ENCODE peak calls at places on chromosome 17, in six cellular contexts. R is cardiac muscle cell, Y is MM.1S, C is heart right ventricle, H is thoracic aorta, G is tibial nerve. D is an unnamed sample. For H3K4me1, the result is how much of the 10 kb centered on the place peaks cover.

GRCh38 chr17:72134560-72135399 is 14.0 kb downstream of the SOX9 start:
- DNase-seq in R (no peak), Y (no peak), C (no peak), H (no peak), G (no peak), D (no peak)

GRCh38 chr17:17433260-17433659 is 43.5 kb upstream of the MED9 start:
- DNase-seq in R (no peak), Y (no peak), C (no peak), H (no peak), G (no peak), D (no peak)

GRCh38 chr17:27506348-27507218 is 50.3 kb downstream of the KSR1 start:
- DNase-seq in R (no peak), Y (no peak), C (no peak), H (no peak), G (no peak), D (no peak)

GRCh38 chr17:29649359-29649758 is 26.6 kb upstream of the CORO6 start:
- DNase-seq in R (no peak), Y (no peak), C (no peak), H (no peak), G (no peak), D (no peak)

GRCh38 chr17:49021768-49022103 is 24.6 kb downstream of the IGF2BP1 start:
- DNase-seq in R (no peak), Y (no peak), C (no peak), H (no peak), G (no peak), D (no peak)

GRCh38 chr17:66290097-66290722 is 12.2 kb upstream of the PRKCA start:
- DNase-seq in R (no peak), Y (no peak), C (no peak), H (no peak), G (no peak), D (no peak)

GRCh38 chr17:75271233-75271954 is 363 bp upstream of the MIF4GD start:
- DNase-seq in R (peak), Y (peak), C (peak), H (no peak), G (peak), D (peak)

GRCh38 chr17:16361874-16362273 is 8.6 kb upstream of the CENPV start:
- DNase-seq in R (no peak), Y (no peak), C (no peak), H (no peak), G (no peak), D (no peak)

GRCh38 chr17:66076546-66077190 is 115.3 kb downstream of the CEP112 start:
- DNase-seq in R (no peak), Y (peak), C (peak), H (no peak), G (no peak), D (no peak)

GRCh38 chr17:65553009-65553645 is 8.3 kb downstream of the AXIN2 start:
- DNase-seq in R (no peak), Y (no peak), C (no peak), H (no peak), G (no peak), D (no peak)

GRCh38 chr17:21210411-21211076 is 3.4 kb downstream of the TMEM11 start:
- DNase-seq in R (no peak), Y (no peak), C (no peak), H (no peak), G (no peak), D (no peak)

GRCh38 chr17:21213005-21213404 is 956 bp downstream of the TMEM11 start:
- DNase-seq in R (no peak), Y (no peak), C (no peak), H (no peak), G (no peak), D (no peak)

GRCh38 chr17:21213491-21214014 is 408 bp downstream of the TMEM11 start:
- DNase-seq in R (peak), Y (peak), C (peak), H (no peak), G (no peak), D (peak)

GRCh38 chr17:21214015-21214776 is at the start of gene TMEM11:
- DNase-seq in R (peak), Y (peak), C (peak), H (peak), G (peak), D (peak)

GRCh38 chr17:21211825-21212479 is 2.0 kb downstream of the TMEM11 start:
- DNase-seq in R (no peak), Y (no peak), C (no peak), H (no peak), G (no peak), D (no peak)
- H3K4me3 ChIP-seq in R (no peak), Y (peak), C (no peak), H (no peak), G (no peak), D (peak)

GRCh38 chr17:81039096-81039495 is 4.1 kb downstream of the BAIAP2 start:
- DNase-seq in R (no peak), Y (no peak), C (no peak), H (no peak), G (no peak), D (no peak)
- H3K27ac ChIP-seq in R (no peak), Y (no peak), C (no peak), H (no peak), G (no peak), D (no peak)

GRCh38 chr17:57465551-57465950 is 209.2 kb downstream of the MSI2 start:
- DNase-seq in R (no peak), Y (no peak), C (no peak), H (no peak), G (no peak), D (no peak)

GRCh38 chr17:57462007-57462579 is 205.8 kb downstream of the MSI2 start:
- DNase-seq in R (no peak), Y (no peak), C (no peak), H (no peak), G (no peak), D (no peak)

GRCh38 chr17:57461082-57461481 is 204.8 kb downstream of the MSI2 start:
- DNase-seq in R (no peak), Y (no peak), C (no peak), H (no peak), G (no peak), D (no peak)

GRCh38 chr17:57464191-57464864 is 208.0 kb downstream of the MSI2 start:
- DNase-seq in R (no peak), Y (no peak), C (peak), H (no peak), G (no peak), D (no peak)

DNA sequence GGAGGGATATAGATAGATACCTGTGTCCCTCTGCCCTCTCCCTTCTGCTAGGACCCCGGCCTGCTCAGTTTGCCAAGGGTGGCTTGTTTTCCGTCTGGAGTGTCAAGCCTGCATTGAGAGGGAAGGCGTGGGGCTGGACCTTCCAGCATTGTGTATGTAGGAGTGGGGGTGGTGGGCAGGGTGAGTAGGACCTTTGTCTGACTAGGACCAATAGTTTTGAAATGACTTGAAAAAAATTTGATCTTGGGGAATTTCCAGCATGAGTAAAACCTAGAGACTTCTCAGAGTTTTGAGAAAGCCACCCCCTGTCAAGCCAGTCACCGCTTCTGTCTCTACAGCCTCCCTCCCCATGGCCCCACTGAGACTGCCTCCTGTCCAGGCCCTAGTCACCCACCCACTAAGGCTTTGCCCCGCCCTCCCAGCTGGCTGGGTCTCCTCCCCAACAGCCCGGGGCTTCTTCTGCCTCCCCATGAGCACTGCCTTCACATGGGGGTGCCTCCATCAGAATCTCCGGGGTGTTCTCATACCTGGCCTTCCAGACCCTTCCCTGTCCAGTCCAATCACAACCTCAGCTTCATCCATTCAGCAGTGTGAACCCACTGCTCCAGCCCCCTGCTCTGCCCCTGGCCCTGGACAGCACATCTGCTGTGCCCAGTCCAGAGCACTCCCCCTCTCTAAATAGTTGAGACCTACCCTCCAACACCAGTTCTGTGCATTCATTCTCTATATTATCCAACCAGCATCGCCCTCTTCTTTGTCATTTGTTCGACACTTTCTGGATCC is 207.0 kb downstream of the MSI2 start:
- DNase-seq in R (no peak), Y (no peak), C (no peak), H (no peak), G (no peak), D (peak)
- H3K4me1 ChIP-seq in R (under half), Y (under half), C (under half), H (under half), G (under half), D (half or more)

GRCh38 chr17:800446-801242 is 18.5 kb downstream of the MRM3 start:
- DNase-seq in R (no peak), Y (no peak), C (no peak), H (no peak), G (no peak), D (no peak)
- H3K4me3 ChIP-seq in R (no peak), Y (no peak), C (no peak), H (no peak), G (no peak), D (no peak)